ENCODE peak calls at places on chromosomes 4 and X, in ten cellular contexts. H is heart left ventricle, E is endodermal cell, O is mammary epithelial cell, C is brain microvascular endothelial cell, K is uterus, M is SK-N-SH, S is lower lobe of right lung, U is PC-3, Y is tibial artery. X is an unnamed sample.

GRCh38 chr4:170674176-170674575 is 584.4 kb upstream of the AADAT start:
- DNase-seq in M (no peak), O (no peak), S (no peak), K (no peak), H (no peak), C (no peak), E (no peak), U (peak; percentile 21), Y (no peak), X (no peak)

GRCh38 chr4:149063007-149063406 is 620.8 kb upstream of the NR3C2 start:
- DNase-seq in C (no peak), U (peak; percentile 8), K (no peak), M (no peak), Y (no peak), E (no peak), S (no peak), H (no peak), O (no peak), X (no peak)

GRCh38 chrX:15188039-15188438 is 81.8 kb downstream of the ASB9 start:
- DNase-seq in Y (no peak), K (no peak), C (no peak), S (no peak), M (no peak), E (peak; percentile 55), H (no peak), O (no peak), U (no peak), X (no peak)

GRCh38 chr4:185513489-185514181 is 21.7 kb downstream of the PDLIM3 start:
- DNase-seq in E (no peak), K (peak; percentile 45), C (peak; percentile 55), S (no peak), U (peak; percentile 43), Y (no peak), M (no peak), H (no peak), O (no peak), X (peak; percentile 91)

GRCh38 chr4:181018472-181018871 is 1224.7 kb upstream of the TENM3 start:
- DNase-seq in E (no peak), Y (no peak), O (no peak), H (no peak), U (no peak), S (no peak), C (no peak), M (no peak), K (no peak), X (no peak)

GRCh38 chrX:41116948-41117347 is 31.7 kb downstream of the USP9X start:
- DNase-seq in C (no peak), Y (no peak), O (peak; percentile 28), K (no peak), M (no peak), H (no peak), U (peak; percentile 4), S (no peak), E (no peak), X (no peak)

GRCh38 chr4:20356565-20356964 is 104.9 kb downstream of the SLIT2 start:
- DNase-seq in S (no peak), M (peak; percentile 23), C (no peak), E (no peak), H (no peak), O (no peak), Y (no peak), K (no peak), U (no peak), X (peak; percentile 58)

GRCh38 chr4:182478475-182478874 is 235.3 kb downstream of the TENM3 start:
- DNase-seq in M (peak; percentile 51), K (no peak), S (no peak), E (no peak), H (no peak), Y (no peak), C (peak; percentile 6), U (peak; percentile 68), O (peak; percentile 20), X (peak; percentile 72)

GRCh38 chr4:145177906-145178538 is 2.4 kb downstream of the OTUD4 start:
- DNase-seq in O (peak; percentile 63), S (no peak), E (no peak), C (no peak), M (no peak), U (peak; percentile 53), H (no peak), Y (no peak), K (no peak), X (peak; percentile 34)

GRCh38 chr4:2402053-2402452 is 16.4 kb downstream of the ZFYVE28 start:
- DNase-seq in C (no peak), K (peak; percentile 68), O (peak; percentile 21), E (peak; percentile 99), M (peak; percentile 87), S (peak; percentile 68), Y (peak; percentile 64), H (peak; percentile 64), U (peak; percentile 23), X (peak; percentile 89)

GRCh38 chr4:4694296-4694772 is 152.5 kb upstream of the STX18 start:
- DNase-seq in E (peak; percentile 86), S (no peak), M (peak; percentile 30), Y (peak; percentile 27), K (no peak), U (no peak), C (no peak), O (no peak), H (peak; percentile 51), X (peak; percentile 88)

GRCh38 chr4:2412534-2412884 is 5.9 kb downstream of the ZFYVE28 start:
- DNase-seq in E (no peak), O (no peak), S (no peak), U (peak; percentile 54), K (no peak), C (no peak), Y (no peak), M (no peak), H (no peak), X (no peak)

GRCh38 chr4:658681-659667 is 15.1 kb downstream of the ATP5ME start:
- DNase-seq in M (no peak), O (no peak), Y (no peak), U (no peak), H (no peak), K (no peak), C (no peak), S (peak; percentile 39), E (peak; percentile 41), X (no peak)

GRCh38 chrX:83508006-83508405 is at the start of gene POU3F4:
- DNase-seq in C (no peak), K (no peak), O (no peak), H (no peak), S (no peak), U (no peak), Y (no peak), M (no peak), E (peak; percentile 92), X (peak; percentile 82)

GRCh38 chrX:73850124-73851013 is 287.4 kb downstream of the CHIC1 start:
- DNase-seq in H (no peak), Y (no peak), U (peak; percentile 58), C (peak; percentile 29), O (peak; percentile 35), S (no peak), M (peak; percentile 44), K (peak; percentile 33), E (peak; percentile 61), X (peak; percentile 13)
- H3K27ac ChIP-seq in H (no peak overlapping the region), Y (no peak overlapping the region), U (no peak overlapping the region), C (no peak overlapping the region), O (no peak overlapping the region), S (no peak overlapping the region), M (no peak overlapping the region), K (peak overlapping the region; percentile 75), E (no peak overlapping the region), X (no peak overlapping the region)

GRCh38 chr4:75655562-75655961 is 17.6 kb downstream of the G3BP2 start:
- DNase-seq in U (no peak), M (no peak), K (no peak), H (no peak), Y (no peak), C (no peak), E (no peak), S (no peak), O (no peak), X (no peak)
- H3K36me3 ChIP-seq in U (peaks cover 63% of the 10 kb centered on the region), M (peaks cover 84% of the 10 kb centered on the region), K (no peaks in the 10 kb centered on the region), H (peaks cover 49% of the 10 kb centered on the region), Y (peaks cover 79% of the 10 kb centered on the region), C (peaks cover 24% of the 10 kb centered on the region), E (peaks cover 94% of the 10 kb centered on the region), S (peaks cover 92% of the 10 kb centered on the region), O (peaks cover 42% of the 10 kb centered on the region), X (peaks cover 70% of the 10 kb centered on the region)

GRCh38 chrX:21725498-21725897 is 32.4 kb downstream of the SMPX start:
- DNase-seq in K (no peak), M (peak; percentile 31), S (no peak), O (peak; percentile 46), U (peak; percentile 66), E (no peak), C (no peak), H (no peak), Y (no peak), X (peak; percentile 20)
- TF ChIP-seq CTCF in K (no peak), M (peak; percentile 64), S (peak; percentile 6), O (peak; percentile 48), U (peak; percentile 77), E (peak; percentile 87), C (peak; percentile 74), H (no peak), Y (no peak), X (no peak)

GRCh38 chr4:81785338-81785737 is 313.6 kb upstream of the RASGEF1B start:
- DNase-seq in M (no peak), K (no peak), S (no peak), U (no peak), Y (no peak), E (no peak), O (no peak), H (no peak), C (no peak), X (no peak)

GRCh38 chr4:81786063-81786763 is 314.5 kb upstream of the RASGEF1B start:
- DNase-seq in C (peak; percentile 27), S (no peak), H (no peak), U (no peak), Y (no peak), O (no peak), E (no peak), K (no peak), M (no peak), X (peak; percentile 77)

GRCh38 chr4:81783565-81783964 is 311.9 kb upstream of the RASGEF1B start:
- DNase-seq in C (no peak), H (no peak), M (no peak), O (no peak), U (no peak), E (no peak), Y (no peak), S (no peak), K (no peak), X (no peak)

GRCh38 chr4:81789741-81790402 is 318.2 kb upstream of the RASGEF1B start:
- DNase-seq in K (no peak), S (no peak), M (no peak), E (no peak), C (no peak), H (no peak), Y (no peak), O (no peak), U (no peak), X (no peak)

DNA sequence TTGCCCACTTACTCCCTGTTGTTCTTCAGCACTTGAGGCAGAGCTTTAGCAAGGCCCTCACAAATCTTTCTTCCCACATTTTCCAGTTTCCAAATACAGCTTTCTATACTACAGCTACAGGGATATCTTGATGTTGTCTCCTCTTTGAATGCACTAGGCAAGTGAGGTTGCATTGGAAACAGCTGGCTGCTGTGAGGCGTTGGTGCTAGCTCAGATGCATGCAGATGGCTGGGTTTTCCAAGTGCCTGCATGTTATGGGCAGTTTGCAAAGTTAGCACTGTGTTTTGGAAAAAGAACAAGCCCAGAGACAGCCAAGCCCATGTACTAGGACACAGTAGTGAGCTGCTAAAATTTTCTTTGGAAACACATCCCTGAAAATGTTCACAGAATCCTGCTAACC is 315.1 kb upstream of the RASGEF1B start:
- DNase-seq in H (no peak), C (no peak), S (no peak), M (no peak), U (no peak), K (no peak), O (no peak), E (no peak), Y (no peak), X (no peak)
- H3K27ac ChIP-seq in H (no peak overlapping the region), C (no peak overlapping the region), S (no peak overlapping the region), M (no peak overlapping the region), U (no peak overlapping the region), K (no peak overlapping the region), O (no peak overlapping the region), E (no peak overlapping the region), Y (no peak overlapping the region), X (no peak overlapping the region)

X was measured in cardiac muscle cell.